ENCODE peak calls at places on chromosome 4, in four cellular contexts. W is T-helper 17 cell, I is neural progenitor cell, M is uterus. R is an unnamed sample.
A peak's percentile ranks its signal among the peaks of the same experiment; 100 is the strongest.

GRCh38 chr4:105895609-105896460 is 564 bp downstream of the NPNT start:
- DNase-seq in M (peak; percentile 19), I (peak; percentile 77), W (no peak), R (peak; percentile 67)

GRCh38 chr4:48967101-48967500 is 19.0 kb upstream of the CWH43 start:
- DNase-seq in W (no peak), I (no peak), M (no peak), R (no peak)

GRCh38 chr4:38190717-38191178 is 230.6 kb downstream of the PTTG2 start:
- DNase-seq in M (no peak), W (no peak), I (peak; percentile 10), R (no peak)

GRCh38 chr4:7186081-7186480 is 6.3 kb upstream of the SORCS2 start:
- DNase-seq in I (peak; percentile 55), M (peak; percentile 30), W (no peak), R (peak; percentile 73)

GRCh38 chr4:15740764-15741404 is 37.2 kb upstream of the CD38 start:
- DNase-seq in W (no peak), M (no peak), I (no peak), R (no peak)

GRCh38 chr4:99887837-99888236 is 6.4 kb downstream of the LAMTOR3 start:
- DNase-seq in M (no peak), W (no peak), I (peak; percentile 19), R (no peak)

GRCh38 chr4:116357758-116358157 is 727.6 kb downstream of the TRAM1L1 start:
- DNase-seq in M (no peak), I (no peak), W (peak; percentile 7), R (no peak)

GRCh38 chr4:3388461-3389185 is 53.1 kb upstream of the HGFAC start:
- DNase-seq in M (no peak), I (no peak), W (no peak), R (no peak)

GRCh38 chr4:150010525-150011126 is 67.6 kb upstream of the DCLK2 start:
- DNase-seq in I (peak; percentile 60), M (peak; percentile 16), W (no peak), R (peak; percentile 67)

GRCh38 chr4:54101190-54102041 is 1.5 kb downstream of the GSX2 start:
- DNase-seq in W (no peak), M (no peak), I (peak; percentile 59), R (no peak)

GRCh38 chr4:173076903-173077629 is 91.5 kb upstream of the GALNT7 start:
- DNase-seq in M (no peak), I (no peak), W (no peak), R (no peak)

GRCh38 chr4:141080668-141081067 is 52.6 kb downstream of the RNF150 start:
- DNase-seq in I (no peak), W (no peak), M (no peak), R (no peak)

GRCh38 chr4:22593933-22594332 is 78.1 kb upstream of the ADGRA3 start:
- DNase-seq in M (no peak), I (no peak), W (no peak), R (no peak)